ENCODE peak calls at places on chromosome 1, in nine cellular contexts. H, P, I, N, K, M, D, Q and J are unnamed samples.
A peak's percentile ranks its signal among the peaks of the same experiment; 100 is the strongest.

GRCh38 chr1:22556391-22557104 is 6.7 kb upstream of the EPHA8 start:
- DNase-seq in H (no peak), P (no peak), I (no peak), N (no peak), K (no peak), M (peak; percentile 33), D (peak; percentile 67), Q (no peak), J (no peak)

GRCh38 chr1:22262583-22262982 is 119.7 kb upstream of the WNT4 start:
- DNase-seq in H (no peak), P (no peak), I (no peak), N (no peak), K (no peak), M (peak; percentile 72), D (peak; percentile 41), Q (no peak), J (no peak)

GRCh38 chr1:183218039-183218618 is 32.1 kb downstream of the LAMC2 start:
- DNase-seq in H (no peak), P (no peak), I (peak; percentile 81), N (no peak), K (no peak), M (no peak), D (no peak), Q (no peak), J (peak; percentile 80)

GRCh38 chr1:155254714-155255242 is 505 bp downstream of the ENTREP3 start:
- DNase-seq in H (no peak), P (no peak), I (peak; percentile 71), N (peak; percentile 19), K (no peak), M (peak; percentile 31), D (peak; percentile 45), Q (no peak), J (peak; percentile 59)

GRCh38 chr1:9376886-9377333 is 84.2 kb downstream of the SPSB1 start:
- DNase-seq in H (no peak), P (no peak), I (peak; percentile 93), N (peak; percentile 63), K (no peak), M (peak; percentile 58), D (no peak), Q (peak; percentile 40), J (peak; percentile 90)

GRCh38 chr1:211813590-211813989 is 17.0 kb downstream of the LPGAT1 start:
- DNase-seq in H (peak; percentile 9), P (no peak), I (peak; percentile 81), N (peak; percentile 81), K (peak; percentile 63), M (peak; percentile 25), D (no peak), Q (peak; percentile 80), J (peak; percentile 70)

GRCh38 chr1:4216231-4216630 is 316.2 kb upstream of the C1orf174 start:
- DNase-seq in H (no peak), P (no peak), I (no peak), N (no peak), K (no peak), M (no peak), D (no peak), Q (no peak), J (no peak)

GRCh38 chr1:9872430-9873165 is 37.5 kb downstream of the CTNNBIP1 start:
- DNase-seq in H (no peak), P (no peak), I (peak; percentile 80), N (peak; percentile 22), K (no peak), M (no peak), D (no peak), Q (no peak), J (no peak)

GRCh38 chr1:212525479-212526110 is 83.0 kb upstream of the ATF3 start:
- DNase-seq in H (peak; percentile 41), P (peak; percentile 16), I (no peak), N (no peak), K (no peak), M (no peak), D (no peak), Q (no peak), J (no peak)

GRCh38 chr1:228996286-228996685 is 261.0 kb downstream of the RHOU start:
- DNase-seq in H (no peak), P (no peak), I (peak; percentile 62), N (no peak), K (no peak), M (no peak), D (no peak), Q (no peak), J (peak; percentile 59)

GRCh38 chr1:71492298-71493041 is 411.6 kb upstream of the ZRANB2 start:
- DNase-seq in H (no peak), P (no peak), I (no peak), N (no peak), K (no peak), M (no peak), D (no peak), Q (no peak), J (no peak)

GRCh38 chr1:118785246-118785645 is 202.9 kb downstream of the TBX15 start:
- DNase-seq in H (peak; percentile 3), P (no peak), I (peak; percentile 53), N (no peak), K (no peak), M (no peak), D (peak; percentile 4), Q (peak; percentile 15), J (no peak)

GRCh38 chr1:53442297-53442696 is 16.9 kb upstream of the DMRTB1 start:
- DNase-seq in H (peak; percentile 73), P (peak; percentile 26), I (no peak), N (peak; percentile 41), K (no peak), M (no peak), D (peak; percentile 61), Q (no peak), J (no peak)

GRCh38 chr1:59730759-59731478 is 83.8 kb upstream of the HOOK1 start:
- DNase-seq in H (peak; percentile 83), P (peak; percentile 86), I (peak; percentile 88), N (peak; percentile 87), K (no peak), M (peak; percentile 78), D (no peak), Q (peak; percentile 76), J (peak; percentile 85)

GRCh38 chr1:67764674-67765073 is 68.6 kb downstream of the GNG12 start:
- DNase-seq in H (no peak), P (no peak), I (no peak), N (no peak), K (no peak), M (no peak), D (no peak), Q (no peak), J (no peak)

GRCh38 chr1:164983023-164983650 is 373.4 kb downstream of the LMX1A start:
- DNase-seq in H (no peak), P (no peak), I (no peak), N (no peak), K (no peak), M (no peak), D (peak; percentile 58), Q (no peak), J (no peak)

DNA sequence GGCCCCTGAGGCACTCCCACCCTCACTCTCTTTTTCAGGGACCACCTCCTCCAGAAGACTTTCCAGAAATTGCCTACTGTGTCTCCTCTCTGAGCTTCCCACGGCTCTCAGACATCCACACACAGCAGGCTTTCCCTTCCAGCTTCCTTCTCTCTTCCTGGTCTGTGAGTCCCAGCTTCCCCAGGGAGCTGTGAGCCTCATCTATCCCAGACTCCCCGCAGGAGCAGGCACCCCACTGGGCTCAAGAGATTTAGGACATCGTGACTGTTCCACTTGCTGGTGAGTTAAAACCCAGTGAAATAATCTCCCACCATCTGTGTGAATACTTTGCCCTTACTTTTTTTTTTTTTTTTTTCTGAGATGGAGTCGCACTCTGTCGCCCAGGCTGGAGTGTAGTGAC is 22.0 kb upstream of the PRELP start:
- DNase-seq in H (no peak), P (no peak), I (no peak), N (no peak), K (no peak), M (no peak), D (no peak), Q (no peak), J (no peak)
- H3K4me3 ChIP-seq in H (no peak overlapping the region), P (no peak overlapping the region), I (no peak overlapping the region), N (no peak overlapping the region), K (no peak overlapping the region), M (no peak overlapping the region), D (no peak overlapping the region), Q (no peak overlapping the region), J (no peak overlapping the region)

DNA sequence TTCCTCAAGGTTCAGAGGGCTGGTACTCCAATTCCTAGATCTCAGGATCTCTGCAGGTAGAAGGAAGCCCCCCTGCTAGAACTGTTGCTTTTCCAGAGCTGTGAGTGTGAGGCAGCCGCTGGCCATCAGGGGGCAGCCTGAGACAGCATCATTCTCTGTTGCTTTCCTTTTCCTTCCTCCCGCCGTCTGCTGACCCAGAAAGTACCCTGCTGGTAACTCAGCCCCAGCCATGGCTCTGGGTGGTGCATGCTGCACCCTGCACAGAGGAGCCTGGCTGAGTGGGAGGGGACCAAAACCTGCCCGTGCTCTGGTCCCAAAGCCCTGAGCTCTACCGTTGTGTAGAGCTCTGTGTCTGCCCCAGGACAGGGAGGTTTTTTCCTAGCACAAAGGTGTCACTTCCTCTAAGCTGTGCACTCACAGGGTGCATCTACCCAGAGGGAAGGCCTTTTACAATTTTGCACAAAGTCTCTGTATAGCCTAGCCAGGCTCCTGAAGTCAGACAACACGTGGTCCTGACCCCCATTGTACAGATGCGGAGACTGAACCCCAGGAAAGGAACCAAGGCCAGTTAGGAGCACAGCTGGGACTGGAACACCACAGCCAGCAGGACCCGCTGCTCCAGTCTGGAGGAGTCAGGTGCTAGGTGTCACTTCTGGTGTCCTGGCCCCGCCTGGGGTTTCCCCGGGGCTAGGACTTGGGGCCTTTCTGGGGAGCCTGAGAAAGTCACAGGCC is 5.6 kb upstream of the FAM131C start:
- DNase-seq in H (peak; percentile 69), P (peak; percentile 87), I (peak; percentile 84), N (peak; percentile 81), K (peak; percentile 82), M (peak; percentile 85), D (peak; percentile 85), Q (peak; percentile 87), J (peak; percentile 91)
- H3K4me3 ChIP-seq in H (no peak overlapping the region), P (no peak overlapping the region), I (no peak overlapping the region), N (no peak overlapping the region), K (no peak overlapping the region), M (peak overlapping the region; percentile 25), D (no peak overlapping the region), Q (no peak overlapping the region), J (no peak overlapping the region)

GRCh38 chr1:56081151-56081550 is 498.2 kb downstream of the PLPP3 start:
- DNase-seq in H (no peak), P (no peak), I (peak; percentile 56), N (peak; percentile 74), K (peak; percentile 42), M (peak; percentile 13), D (no peak), Q (no peak), J (peak; percentile 53)
- H3K4me3 ChIP-seq in H (no peak overlapping the region), P (no peak overlapping the region), I (no peak overlapping the region), N (no peak overlapping the region), K (no peak overlapping the region), M (no peak overlapping the region), D (no peak overlapping the region), Q (no peak overlapping the region), J (no peak overlapping the region)

DNA sequence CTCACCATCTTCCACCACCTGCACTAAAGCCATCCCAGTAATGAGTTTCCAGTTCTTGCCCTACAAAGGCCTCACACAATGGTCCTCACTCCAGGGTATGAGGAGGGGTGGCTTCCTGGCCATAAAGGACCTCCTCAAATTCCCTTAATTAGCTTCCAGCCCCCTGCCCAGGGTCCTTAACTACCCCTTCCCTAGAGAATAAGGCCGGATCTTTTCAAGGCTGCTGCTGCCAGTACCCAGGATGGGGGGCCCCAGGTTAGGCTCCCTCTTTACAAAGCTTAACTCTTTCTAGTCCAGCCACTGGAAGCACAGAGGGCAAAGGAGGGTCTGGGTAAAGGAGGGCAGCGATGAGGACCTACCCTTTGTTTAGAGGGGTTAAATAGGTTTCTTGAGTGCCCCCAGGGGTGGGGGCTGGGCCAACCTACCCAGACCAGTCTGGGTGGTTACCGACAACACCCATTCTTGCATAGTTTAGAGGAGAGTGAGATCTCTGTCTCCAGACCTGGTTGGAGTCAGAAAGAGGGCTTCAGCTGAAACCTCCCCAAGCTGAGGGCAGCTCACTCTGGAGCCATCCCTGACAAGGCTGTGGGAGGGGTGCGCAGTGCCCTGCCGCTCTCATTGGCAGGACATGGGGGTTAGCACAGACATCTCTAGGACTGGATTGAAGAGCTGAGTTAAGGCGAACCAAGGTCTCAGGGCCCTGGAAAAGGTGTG is 7.1 kb downstream of the BLACAT1 start:
- DNase-seq in H (no peak), P (no peak), I (no peak), N (no peak), K (no peak), M (no peak), D (peak; percentile 92), Q (no peak), J (no peak)
- H3K4me3 ChIP-seq in H (no peak overlapping the region), P (peak overlapping the region; percentile 38), I (no peak overlapping the region), N (no peak overlapping the region), K (peak overlapping the region; percentile 47), M (no peak overlapping the region), D (peak overlapping the region; percentile 37), Q (no peak overlapping the region), J (no peak overlapping the region)